ENCODE peak calls at places on chromosomes 3 and 15, in four cellular contexts. T, C, J and U are unnamed samples.
A peak's percentile ranks its signal among the peaks of the same experiment; 100 is the strongest.

GRCh38 chr15:37574985-37575384 is 359.5 kb upstream of the TMCO5A start:
- DNase-seq in T (no peak), C (no peak), J (no peak), U (no peak)

GRCh38 chr3:172154768-172155649 is 115.6 kb downstream of the FNDC3B start:
- DNase-seq in T (no peak), C (no peak), J (no peak), U (no peak)

GRCh38 chr3:18124501-18124900 is 300.6 kb downstream of the SATB1 start:
- DNase-seq in T (no peak), C (peak; percentile 31), J (no peak), U (no peak)

GRCh38 chr3:43346990-43347749 is 60.8 kb downstream of the SNRK start:
- DNase-seq in T (no peak), C (no peak), J (no peak), U (no peak)

GRCh38 chr3:141526709-141527108 is 39.9 kb downstream of the RASA2 start:
- DNase-seq in T (no peak), C (no peak), J (peak; percentile 5), U (no peak)

GRCh38 chr15:100141304-100142080 is 200.3 kb downstream of the ADAMTS17 start:
- DNase-seq in T (peak; percentile 37), C (peak; percentile 2), J (no peak), U (no peak)

GRCh38 chr15:99702895-99703602 is 30.2 kb downstream of the LYSMD4 start:
- DNase-seq in T (no peak), C (no peak), J (no peak), U (no peak)

GRCh38 chr3:194579091-194579606 is 54.1 kb downstream of the TMEM44 start:
- DNase-seq in T (peak; percentile 71), C (no peak), J (no peak), U (no peak)

GRCh38 chr3:183291511-183292031 is 38.5 kb downstream of the B3GNT5 start:
- DNase-seq in T (no peak), C (no peak), J (no peak), U (no peak)

GRCh38 chr3:139764069-139764905 is 86.5 kb upstream of the NMNAT3 start:
- DNase-seq in T (no peak), C (no peak), J (no peak), U (no peak)

GRCh38 chr3:115072265-115073008 is 74.7 kb downstream of the ZBTB20 start:
- DNase-seq in T (no peak), C (no peak), J (no peak), U (no peak)

GRCh38 chr3:13009132-13009945 is 63.9 kb downstream of the IQSEC1 start:
- DNase-seq in T (no peak), C (no peak), J (no peak), U (no peak)

GRCh38 chr15:36924076-36924475 is 176.3 kb downstream of the MEIS2 start:
- DNase-seq in T (peak; percentile 49), C (no peak), J (no peak), U (no peak)

GRCh38 chr15:101128696-101129095 is 123.2 kb downstream of the CHSY1 start:
- DNase-seq in T (no peak), C (no peak), J (no peak), U (no peak)

GRCh38 chr3:43102773-43103480 is 3.0 kb downstream of the POMGNT2 start:
- DNase-seq in T (no peak), C (no peak), J (no peak), U (no peak)

GRCh38 chr15:59140422-59141226 is 35.7 kb downstream of the CCNB2 start:
- DNase-seq in T (no peak), C (no peak), J (peak; percentile 41), U (peak; percentile 75)

GRCh38 chr3:59425942-59426341 is 376.1 kb upstream of the CFAP20DC start:
- DNase-seq in T (no peak), C (no peak), J (no peak), U (no peak)

GRCh38 chr15:90142216-90143175 is 40.2 kb upstream of the IDH2 start:
- DNase-seq in T (no peak), C (no peak), J (no peak), U (no peak)

GRCh38 chr3:128353361-128353965 is 113.2 kb downstream of the DNAJB8 start:
- DNase-seq in T (no peak), C (no peak), J (no peak), U (no peak)

GRCh38 chr3:143001034-143001368 is 369 bp upstream of the U2SURP start:
- DNase-seq in T (no peak), C (no peak), J (no peak), U (peak; percentile 71)

GRCh38 chr3:9818666-9819335 is 8.7 kb downstream of the TTLL3 start:
- DNase-seq in T (no peak), C (no peak), J (no peak), U (no peak)

GRCh38 chr15:37877851-37878577 is 56.4 kb upstream of the TMCO5A start:
- DNase-seq in T (no peak), C (peak; percentile 38), J (no peak), U (no peak)

GRCh38 chr3:43477600-43477999 is 144.2 kb downstream of the ANO10 start:
- DNase-seq in T (no peak), C (no peak), J (no peak), U (no peak)

GRCh38 chr3:177357352-177358084 is 160.2 kb upstream of the TBL1XR1 start:
- DNase-seq in T (peak; percentile 38), C (peak; percentile 52), J (no peak), U (peak; percentile 71)

GRCh38 chr3:54951405-54951804 is 23.5 kb upstream of the LRTM1 start:
- DNase-seq in T (peak; percentile 63), C (peak; percentile 63), J (peak; percentile 68), U (no peak)

GRCh38 chr3:113084777-113085176 is 94.0 kb downstream of the GTPBP8 start:
- DNase-seq in T (no peak), C (peak; percentile 87), J (no peak), U (no peak)

GRCh38 chr3:113079532-113079931 is 88.7 kb downstream of the GTPBP8 start:
- DNase-seq in T (no peak), C (no peak), J (no peak), U (no peak)
- H3K4me3 ChIP-seq in T (no peak overlapping the region), C (no peak overlapping the region), J (no peak overlapping the region), U (no peak overlapping the region)

GRCh38 chr3:100159564-100160153 is 45.4 kb upstream of the FILIP1L start:
- DNase-seq in T (peak; percentile 19), C (no peak), J (no peak), U (no peak)
- H3K4me3 ChIP-seq in T (no peak overlapping the region), C (no peak overlapping the region), J (no peak overlapping the region), U (no peak overlapping the region)

DNA sequence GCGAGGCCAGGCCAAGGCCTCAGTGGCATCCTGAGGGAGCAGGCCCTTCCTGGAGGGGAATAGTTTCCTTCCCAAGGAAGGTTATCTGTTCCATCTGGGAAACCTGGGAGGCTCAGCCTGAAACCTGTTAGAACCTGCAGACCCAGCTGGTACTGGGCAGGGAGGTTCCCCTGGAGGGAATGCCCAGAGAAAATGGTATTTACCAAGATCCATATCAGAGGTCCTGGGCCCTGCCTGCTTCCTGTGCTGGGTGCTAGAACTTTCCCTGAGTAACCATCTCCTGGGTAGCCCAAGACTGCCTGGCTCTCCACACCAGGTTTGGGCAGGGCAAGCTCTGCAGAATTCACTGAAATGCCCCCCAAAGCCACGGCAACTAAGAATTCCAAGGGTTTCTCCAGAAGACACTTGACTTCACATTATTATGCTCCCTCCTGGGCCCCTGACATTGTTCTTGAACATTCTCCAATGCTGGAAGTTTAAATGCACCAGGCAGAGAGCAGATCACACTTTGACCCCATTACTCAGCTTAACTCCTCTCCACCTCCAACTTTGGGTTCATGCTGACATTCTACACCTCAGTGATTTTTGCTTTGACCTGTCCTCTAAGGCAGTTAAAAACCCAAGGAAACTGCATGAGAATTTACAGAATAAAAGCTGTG is 2.0 kb downstream of the CA12 start:
- DNase-seq in T (no peak), C (no peak), J (no peak), U (peak; percentile 74)
- H3K4me3 ChIP-seq in T (peak overlapping the region; percentile 74), C (peak overlapping the region; percentile 77), J (no peak overlapping the region), U (no peak overlapping the region)

GRCh38 chr15:47682661-47683060 is 34.6 kb upstream of the SEMA6D start:
- DNase-seq in T (no peak), C (no peak), J (no peak), U (no peak)

GRCh38 chr15:47685141-47685870 is 32.0 kb upstream of the SEMA6D start:
- DNase-seq in T (no peak), C (no peak), J (peak; percentile 14), U (no peak)

GRCh38 chr15:47691896-47692295 is 25.4 kb upstream of the SEMA6D start:
- DNase-seq in T (no peak), C (no peak), J (no peak), U (no peak)

GRCh38 chr15:47688573-47689086 is 28.7 kb upstream of the SEMA6D start:
- DNase-seq in T (no peak), C (peak; percentile 12), J (no peak), U (no peak)
- H3K4me3 ChIP-seq in T (no peak overlapping the region), C (no peak overlapping the region), J (no peak overlapping the region), U (no peak overlapping the region)

GRCh38 chr15:69390575-69390974 is 23.6 kb upstream of the KIF23 start:
- DNase-seq in T (no peak), C (no peak), J (no peak), U (peak; percentile 84)
- H3K4me3 ChIP-seq in T (no peak overlapping the region), C (no peak overlapping the region), J (no peak overlapping the region), U (no peak overlapping the region)

DNA sequence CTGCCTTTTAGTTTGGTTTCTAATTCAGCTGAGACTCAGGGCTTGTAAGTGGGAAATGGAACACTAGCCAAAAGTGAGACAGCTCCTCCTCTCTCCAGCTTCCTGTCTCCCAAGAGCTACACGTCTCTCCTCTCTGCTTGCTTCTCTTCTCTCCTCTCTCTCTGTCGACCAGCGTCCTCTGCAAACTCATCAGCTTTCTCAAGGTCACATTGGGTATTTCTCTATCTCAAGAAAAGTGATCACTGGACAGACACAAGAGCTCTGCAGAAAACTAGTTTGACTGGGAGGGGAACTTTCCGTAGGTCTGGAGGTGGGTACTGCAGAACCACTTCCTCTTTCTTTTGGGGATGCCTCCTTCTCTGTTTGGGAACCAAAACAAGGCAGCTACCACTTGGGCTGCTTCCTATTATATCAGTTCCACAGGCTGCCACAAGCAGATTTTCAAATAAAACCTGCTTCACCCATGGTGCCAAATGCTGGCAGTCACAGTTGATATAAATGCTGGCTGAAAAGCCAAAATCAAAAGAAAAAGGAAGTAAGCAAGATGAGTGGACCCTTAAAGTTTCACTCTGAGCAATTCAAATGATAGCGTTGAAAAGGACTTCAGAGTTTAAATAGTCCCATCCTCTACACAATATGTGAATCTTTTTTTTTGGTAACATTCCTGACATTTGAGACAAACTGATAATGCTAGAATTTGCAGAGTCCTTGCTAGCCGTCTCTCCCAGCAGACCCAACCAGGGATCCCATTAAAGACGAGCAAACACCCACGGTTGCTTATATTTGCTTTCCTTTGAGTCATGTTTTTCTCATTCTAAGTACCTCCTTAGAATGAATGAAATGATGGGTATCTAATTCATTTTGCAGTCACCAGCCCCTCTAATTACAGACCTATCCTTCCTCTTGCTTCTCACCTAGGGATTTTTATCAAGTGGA is 7.2 kb upstream of the DYNC1LI1 start:
- DNase-seq in T (no peak), C (no peak), J (no peak), U (no peak)
- H3K4me3 ChIP-seq in T (no peak overlapping the region), C (no peak overlapping the region), J (no peak overlapping the region), U (no peak overlapping the region)

GRCh38 chr3:53234130-53234840 is 21.5 kb downstream of the TKT start:
- DNase-seq in T (no peak), C (no peak), J (peak; percentile 46), U (peak; percentile 33)
- H3K4me3 ChIP-seq in T (no peak overlapping the region), C (no peak overlapping the region), J (no peak overlapping the region), U (no peak overlapping the region)

GRCh38 chr3:185151959-185152432 is 864 bp downstream of the C3orf70 start:
- DNase-seq in T (no peak), C (no peak), J (no peak), U (no peak)
- H3K4me3 ChIP-seq in T (peak overlapping the region; percentile 49), C (no peak overlapping the region), J (peak overlapping the region; percentile 65), U (peak overlapping the region; percentile 32)